ENCODE peak calls at places on chromosomes 11 and 22, in six cellular contexts. One of them, this sample, is unnamed.
A peak's percentile ranks its signal among the peaks of the same experiment; 100 is the strongest.

GRCh38 chr11:76810151-76810853 is 27.1 kb downstream of the TSKU start:
- DNase-seq in GM19239: no peak
- DNase-seq in PC-3: peak; percentile 83
- DNase-seq in dermis microvascular lymphatic vessel endothelial cell: peak; percentile 55
- DNase-seq in NCI-H1694: peak; percentile 25
- DNase-seq in HS-5: no peak
- DNase-seq in this sample: no peak

GRCh38 chr11:48006301-48006992 is 26.1 kb downstream of the PTPRJ start:
- DNase-seq in GM19239: no peak
- DNase-seq in PC-3: peak; percentile 74
- DNase-seq in dermis microvascular lymphatic vessel endothelial cell: no peak
- DNase-seq in NCI-H1694: no peak
- DNase-seq in HS-5: peak; percentile 46
- DNase-seq in this sample: no peak

GRCh38 chr11:95150977-95151684 is 61.5 kb downstream of the ENDOD1 start:
- DNase-seq in GM19239: peak; percentile 73
- DNase-seq in PC-3: peak; percentile 98
- DNase-seq in dermis microvascular lymphatic vessel endothelial cell: peak; percentile 85
- DNase-seq in NCI-H1694: no peak
- DNase-seq in HS-5: peak; percentile 78
- DNase-seq in this sample: peak; percentile 76

GRCh38 chr11:119342362-119343130 is 1.9 kb upstream of the C1QTNF5 start:
- DNase-seq in GM19239: no peak
- DNase-seq in PC-3: no peak
- DNase-seq in dermis microvascular lymphatic vessel endothelial cell: no peak
- DNase-seq in NCI-H1694: no peak
- DNase-seq in HS-5: no peak
- DNase-seq in this sample: no peak

GRCh38 chr11:111764621-111765020 is 1.6 kb downstream of the PPP2R1B start:
- DNase-seq in GM19239: no peak
- DNase-seq in PC-3: peak; percentile 73
- DNase-seq in dermis microvascular lymphatic vessel endothelial cell: no peak
- DNase-seq in NCI-H1694: no peak
- DNase-seq in HS-5: no peak
- DNase-seq in this sample: no peak

GRCh38 chr22:38881464-38881871 is 9.5 kb upstream of the CBX6 start:
- DNase-seq in GM19239: no peak
- DNase-seq in PC-3: peak; percentile 21
- DNase-seq in dermis microvascular lymphatic vessel endothelial cell: no peak
- DNase-seq in NCI-H1694: no peak
- DNase-seq in HS-5: no peak
- DNase-seq in this sample: no peak

GRCh38 chr11:113645593-113646349 is 60.3 kb downstream of the TMPRSS5 start:
- DNase-seq in GM19239: no peak
- DNase-seq in PC-3: no peak
- DNase-seq in dermis microvascular lymphatic vessel endothelial cell: no peak
- DNase-seq in NCI-H1694: no peak
- DNase-seq in HS-5: no peak
- DNase-seq in this sample: no peak

GRCh38 chr11:489610-490185 is 17.3 kb downstream of the RNH1 start:
- DNase-seq in GM19239: no peak
- DNase-seq in PC-3: no peak
- DNase-seq in dermis microvascular lymphatic vessel endothelial cell: no peak
- DNase-seq in NCI-H1694: no peak
- DNase-seq in HS-5: no peak
- DNase-seq in this sample: peak; percentile 15

GRCh38 chr11:47056261-47056915 is 119.8 kb downstream of the CSTPP1 start:
- DNase-seq in GM19239: no peak
- DNase-seq in PC-3: no peak
- DNase-seq in dermis microvascular lymphatic vessel endothelial cell: no peak
- DNase-seq in NCI-H1694: no peak
- DNase-seq in HS-5: no peak
- DNase-seq in this sample: no peak

GRCh38 chr11:111410951-111411350 is 31.9 kb upstream of the POU2AF1 start:
- DNase-seq in GM19239: no peak
- DNase-seq in PC-3: no peak
- DNase-seq in dermis microvascular lymphatic vessel endothelial cell: no peak
- DNase-seq in NCI-H1694: no peak
- DNase-seq in HS-5: no peak
- DNase-seq in this sample: no peak

GRCh38 chr22:18068381-18068988 is 9.3 kb upstream of the PEX26 start:
- DNase-seq in GM19239: no peak
- DNase-seq in PC-3: no peak
- DNase-seq in dermis microvascular lymphatic vessel endothelial cell: no peak
- DNase-seq in NCI-H1694: no peak
- DNase-seq in HS-5: no peak
- DNase-seq in this sample: no peak

GRCh38 chr11:129365816-129366215 is 9.8 kb upstream of the BARX2 start:
- DNase-seq in GM19239: no peak
- DNase-seq in PC-3: peak; percentile 96
- DNase-seq in dermis microvascular lymphatic vessel endothelial cell: no peak
- DNase-seq in NCI-H1694: no peak
- DNase-seq in HS-5: no peak
- DNase-seq in this sample: no peak

GRCh38 chr11:116861539-116861938 is 24.1 kb upstream of the APOA1 start:
- DNase-seq in GM19239: no peak
- DNase-seq in PC-3: peak; percentile 67
- DNase-seq in dermis microvascular lymphatic vessel endothelial cell: no peak
- DNase-seq in NCI-H1694: no peak
- DNase-seq in HS-5: peak; percentile 84
- DNase-seq in this sample: no peak

GRCh38 chr11:102495161-102496042 is 35.1 kb downstream of the MMP7 start:
- DNase-seq in GM19239: peak; percentile 21
- DNase-seq in PC-3: peak; percentile 95
- DNase-seq in dermis microvascular lymphatic vessel endothelial cell: peak; percentile 82
- DNase-seq in NCI-H1694: peak; percentile 23
- DNase-seq in HS-5: peak; percentile 95
- DNase-seq in this sample: no peak

GRCh38 chr11:59157433-59157832 is 14.5 kb upstream of the DTX4 start:
- DNase-seq in GM19239: no peak
- DNase-seq in PC-3: no peak
- DNase-seq in dermis microvascular lymphatic vessel endothelial cell: no peak
- DNase-seq in NCI-H1694: no peak
- DNase-seq in HS-5: no peak
- DNase-seq in this sample: no peak